ENCODE peak calls at places on chromosome X, in five cellular contexts. P, H, S, E and Q are unnamed samples.
A peak's percentile ranks its signal among the peaks of the same experiment; 100 is the strongest.

GRCh38 chrX:154046262-154046771 is 26.6 kb upstream of the IRAK1 start:
- DNase-seq in P (no peak), H (no peak), S (no peak), E (peak; percentile 14), Q (no peak)

GRCh38 chrX:50903387-50904027 is 7.0 kb upstream of the BMP15 start:
- DNase-seq in P (no peak), H (peak; percentile 72), S (no peak), E (no peak), Q (no peak)

GRCh38 chrX:47302396-47302795 is 68.0 kb upstream of the ZNF157 start:
- DNase-seq in P (no peak), H (peak; percentile 24), S (no peak), E (no peak), Q (no peak)

GRCh38 chrX:123993326-123993725 is 31.8 kb downstream of the STAG2 start:
- DNase-seq in P (no peak), H (no peak), S (no peak), E (no peak), Q (no peak)

GRCh38 chrX:96211953-96212352 is 472.7 kb upstream of the DIAPH2 start:
- DNase-seq in P (no peak), H (no peak), S (no peak), E (no peak), Q (no peak)

GRCh38 chrX:149453030-149453429 is 52.1 kb downstream of the IDS start:
- DNase-seq in P (no peak), H (no peak), S (no peak), E (no peak), Q (no peak)

GRCh38 chrX:134171661-134172587 is 65.1 kb upstream of the CCDC160 start:
- DNase-seq in P (no peak), H (peak; percentile 66), S (peak; percentile 64), E (peak; percentile 17), Q (no peak)

GRCh38 chrX:47143894-47144625 is 442 bp downstream of the NDUFB11 start:
- DNase-seq in P (peak; percentile 42), H (peak; percentile 59), S (peak; percentile 76), E (no peak), Q (no peak)

GRCh38 chrX:2710041-2710471 is 19.0 kb downstream of the CD99 start:
- DNase-seq in P (no peak), H (no peak), S (no peak), E (no peak), Q (no peak)

GRCh38 chrX:44536198-44536597 is 6.5 kb downstream of the FUNDC1 start:
- DNase-seq in P (no peak), H (no peak), S (no peak), E (no peak), Q (no peak)

GRCh38 chrX:56763556-56764152 is 34.6 kb downstream of the NBDY start:
- DNase-seq in P (no peak), H (peak; percentile 3), S (peak; percentile 88), E (no peak), Q (peak; percentile 72)

GRCh38 chrX:20664774-20665173 is 398.1 kb upstream of the RPS6KA3 start:
- DNase-seq in P (no peak), H (peak; percentile 70), S (no peak), E (no peak), Q (no peak)

GRCh38 chrX:131277543-131278115 is 11.5 kb downstream of the IGSF1 start:
- DNase-seq in P (no peak), H (peak; percentile 8), S (no peak), E (no peak), Q (no peak)

GRCh38 chrX:2691543-2692220 is 587 bp downstream of the CD99 start:
- DNase-seq in P (no peak), H (peak; percentile 39), S (peak; percentile 77), E (peak; percentile 41), Q (no peak)

GRCh38 chrX:149871940-149872339 is 9.0 kb upstream of the MAGEA8 start:
- DNase-seq in P (peak; percentile 13), H (peak; percentile 55), S (no peak), E (no peak), Q (peak; percentile 57)

GRCh38 chrX:110280954-110281353 is 36.9 kb downstream of the AMMECR1 start:
- DNase-seq in P (no peak), H (no peak), S (no peak), E (no peak), Q (no peak)

GRCh38 chrX:120456973-120457372 is 12.1 kb downstream of the LAMP2 start:
- DNase-seq in P (no peak), H (no peak), S (no peak), E (no peak), Q (peak; percentile 14)

GRCh38 chrX:110276778-110277177 is 41.1 kb downstream of the AMMECR1 start:
- DNase-seq in P (peak; percentile 47), H (no peak), S (no peak), E (no peak), Q (peak; percentile 35)

GRCh38 chrX:19602866-19603620 is 87.7 kb upstream of the MAP3K15 start:
- DNase-seq in P (no peak), H (no peak), S (peak; percentile 51), E (no peak), Q (no peak)

GRCh38 chrX:35380808-35381700 is 417.1 kb upstream of the MAGEB16 start:
- DNase-seq in P (peak; percentile 23), H (peak; percentile 53), S (no peak), E (no peak), Q (no peak)

GRCh38 chrX:44914532-44915198 is 41.7 kb downstream of the KDM6A start:
- DNase-seq in P (no peak), H (no peak), S (no peak), E (no peak), Q (no peak)

GRCh38 chrX:66408507-66408906 is 230.4 kb downstream of the EDA2R start:
- DNase-seq in P (peak; percentile 11), H (no peak), S (no peak), E (no peak), Q (no peak)

GRCh38 chrX:133412246-133412645 is 3.0 kb downstream of the GPC4 start:
- DNase-seq in P (no peak), H (no peak), S (no peak), E (no peak), Q (no peak)

GRCh38 chrX:78747471-78747870 is at the start of gene LPAR4:
- DNase-seq in P (no peak), H (peak; percentile 72), S (no peak), E (no peak), Q (no peak)

GRCh38 chrX:114583646-114584433 is at the start of gene HTR2C:
- DNase-seq in P (no peak), H (peak; percentile 66), S (no peak), E (no peak), Q (no peak)

GRCh38 chrX:123422875-123423274 is 238.8 kb downstream of the GRIA3 start:
- DNase-seq in P (no peak), H (peak; percentile 28), S (no peak), E (no peak), Q (no peak)

GRCh38 chrX:110395877-110396276 is 37.2 kb downstream of the RTL9 start:
- DNase-seq in P (no peak), H (no peak), S (no peak), E (no peak), Q (no peak)

GRCh38 chrX:117538441-117539418 is 577.9 kb downstream of the KLHL13 start:
- DNase-seq in P (no peak), H (no peak), S (no peak), E (no peak), Q (no peak)

GRCh38 chrX:34300871-34301270 is 168.8 kb upstream of the FAM47A start:
- DNase-seq in P (no peak), H (peak; percentile 61), S (no peak), E (no peak), Q (no peak)

DNA sequence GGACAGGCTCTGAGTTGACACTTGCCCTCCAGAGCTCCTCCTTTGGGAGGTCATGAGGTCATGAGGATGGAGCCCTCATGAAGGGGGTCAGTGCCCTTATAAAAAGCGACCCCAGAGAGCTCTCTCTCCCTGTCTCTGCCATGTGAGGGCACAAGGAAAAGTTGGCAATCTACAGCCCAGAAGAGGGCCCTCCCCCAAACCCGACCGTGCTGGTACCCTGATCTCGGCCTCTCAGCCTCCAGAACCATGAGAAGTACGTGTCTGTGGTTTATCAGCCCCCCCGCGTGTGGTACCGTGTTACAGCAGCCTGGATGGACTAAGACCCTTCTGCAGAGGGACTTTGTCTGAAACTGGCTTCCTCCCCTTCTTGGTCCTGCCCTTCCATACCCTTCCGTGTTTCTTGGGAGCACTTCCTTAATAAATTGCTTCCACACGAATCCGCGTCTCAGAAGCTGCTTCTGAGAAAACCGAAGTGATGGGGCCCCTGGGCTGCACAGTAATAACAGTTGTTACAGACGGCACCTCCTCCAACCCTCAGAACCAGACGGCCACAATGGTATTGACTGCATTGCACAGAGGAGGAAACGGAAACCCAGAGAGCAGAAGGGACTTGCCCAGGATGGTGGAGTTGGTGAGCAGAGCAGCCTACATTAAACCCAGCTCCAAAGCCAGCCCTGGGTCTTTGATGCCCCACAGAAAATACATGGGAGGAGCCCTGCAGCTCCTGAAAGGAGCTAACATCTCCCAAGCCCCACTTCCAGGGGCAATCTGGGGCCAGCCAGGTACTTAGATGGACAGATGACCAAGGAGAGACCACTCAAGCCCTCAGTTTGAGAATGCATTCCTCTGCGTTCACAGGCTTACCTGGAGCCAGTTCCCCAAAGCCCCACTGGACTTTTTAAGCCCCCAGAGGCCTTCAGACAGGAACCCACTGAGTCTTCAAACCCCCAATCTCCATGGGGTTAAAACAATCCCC is 242.7 kb downstream of the BCOR start:
- DNase-seq in P (peak; percentile 82), H (no peak), S (no peak), E (no peak), Q (peak; percentile 70)
- H3K4me3 ChIP-seq in P (peak overlapping the region; percentile 68), H (no peak overlapping the region), S (no peak overlapping the region), E (no peak overlapping the region), Q (peak overlapping the region; percentile 68)

DNA sequence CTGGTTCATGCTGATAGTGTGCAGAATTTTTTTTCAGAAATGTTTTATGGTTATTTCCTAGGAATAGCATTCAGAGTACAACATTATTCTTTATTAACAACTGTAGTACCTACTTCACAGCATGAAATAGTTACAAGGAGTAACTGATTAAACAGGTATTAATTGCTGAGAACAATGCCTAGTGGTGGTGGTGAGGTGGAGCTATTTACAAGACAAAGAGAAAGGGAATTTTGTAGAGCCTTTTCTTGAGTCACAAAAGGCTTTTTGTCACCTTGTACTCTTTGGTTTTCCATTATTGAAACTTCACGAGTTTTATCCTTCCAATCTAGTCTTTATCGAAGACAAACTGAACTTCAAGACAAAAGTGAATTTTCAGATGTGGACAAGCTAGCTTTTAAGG is 27.5 kb downstream of the OFD1 start:
- DNase-seq in P (no peak), H (peak; percentile 70), S (no peak), E (no peak), Q (no peak)
- H3K36me3 ChIP-seq in P (peaks cover 10% of the 10 kb centered on the region), H (peaks cover 5% of the 10 kb centered on the region), S (no peaks in the 10 kb centered on the region), E (peaks cover 21% of the 10 kb centered on the region), Q (peaks cover 7% of the 10 kb centered on the region)

GRCh38 chrX:72069380-72070160 is 62.1 kb downstream of the RTL5 start:
- DNase-seq in P (no peak), H (no peak), S (no peak), E (no peak), Q (no peak)
- H3K4me3 ChIP-seq in P (no peak overlapping the region), H (peak overlapping the region; percentile 28), S (no peak overlapping the region), E (no peak overlapping the region), Q (no peak overlapping the region)

DNA sequence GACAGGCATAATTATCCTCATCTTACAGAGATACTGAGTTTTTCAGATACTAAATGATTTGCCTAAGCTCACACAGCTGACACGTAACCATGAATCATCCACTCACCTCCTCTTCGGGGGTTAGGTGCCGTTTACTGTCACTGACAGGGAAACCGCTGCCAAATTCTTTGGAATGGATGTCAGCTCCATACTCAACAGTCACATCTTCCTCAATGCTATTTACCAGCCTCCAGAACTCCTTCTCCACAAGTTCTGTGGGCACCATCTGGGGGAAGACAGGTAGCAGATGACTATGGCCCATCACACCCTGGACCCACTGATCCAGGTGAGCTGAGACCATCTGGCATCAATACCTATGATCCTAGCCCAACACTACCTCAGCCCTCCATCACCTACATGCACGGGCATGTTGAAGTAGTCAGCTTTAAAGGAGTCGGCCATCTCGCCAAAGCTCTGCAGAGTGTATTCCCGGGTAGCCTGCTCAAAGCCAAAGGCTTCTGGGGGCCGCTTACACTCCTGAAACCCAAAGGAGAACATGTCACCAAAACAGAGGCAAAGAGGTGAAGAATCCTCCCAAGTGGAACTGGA is 13.5 kb downstream of the KDM5C start:
- DNase-seq in P (no peak), H (no peak), S (no peak), E (no peak), Q (no peak)
- H3K36me3 ChIP-seq in P (peaks cover 35% of the 10 kb centered on the region), H (peaks cover 24% of the 10 kb centered on the region), S (no peaks in the 10 kb centered on the region), E (peaks cover 77% of the 10 kb centered on the region), Q (peaks cover 44% of the 10 kb centered on the region)